ENCODE peak calls at places on chromosomes 2 and 18, in six cellular contexts. One of them, this sample, is unnamed.

GRCh38 chr2:233938676-233939370 is 21.6 kb downstream of the TRPM8 start:
- DNase-seq in AG08395: no peak
- DNase-seq in BJ: no peak
- DNase-seq in A172: no peak
- DNase-seq in activated T-cell treated with anti-CD3 and anti-CD28 coated beads, Interleukin-2, amount 50 U/mL, for 4 hours: no peak
- DNase-seq in transverse colon: no peak
- DNase-seq in this sample: no peak

GRCh38 chr2:64922482-64923384 is 66.5 kb upstream of the SLC1A4 start:
- DNase-seq in A172: no peak
- DNase-seq in activated T-cell treated with anti-CD3 and anti-CD28 coated beads, Interleukin-2, amount 50 U/mL, for 4 hours: no peak
- DNase-seq in BJ: no peak
- DNase-seq in AG08395: no peak
- DNase-seq in transverse colon: no peak
- DNase-seq in this sample: no peak

GRCh38 chr2:238216651-238217184 is 13.2 kb upstream of the ILKAP start:
- DNase-seq in A172: no peak
- DNase-seq in activated T-cell treated with anti-CD3 and anti-CD28 coated beads, Interleukin-2, amount 50 U/mL, for 4 hours: no peak
- DNase-seq in transverse colon: no peak
- DNase-seq in BJ: no peak
- DNase-seq in AG08395: no peak
- DNase-seq in this sample: peak; percentile 84

GRCh38 chr18:54043484-54044256 is 180.8 kb downstream of the MBD2 start:
- DNase-seq in activated T-cell treated with anti-CD3 and anti-CD28 coated beads, Interleukin-2, amount 50 U/mL, for 4 hours: no peak
- DNase-seq in BJ: no peak
- DNase-seq in A172: no peak
- DNase-seq in AG08395: no peak
- DNase-seq in transverse colon: no peak
- DNase-seq in this sample: no peak

GRCh38 chr2:132477436-132477835 is 60.8 kb downstream of the GPR39 start:
- DNase-seq in A172: no peak
- DNase-seq in transverse colon: no peak
- DNase-seq in BJ: peak; percentile 5
- DNase-seq in AG08395: no peak
- DNase-seq in activated T-cell treated with anti-CD3 and anti-CD28 coated beads, Interleukin-2, amount 50 U/mL, for 4 hours: no peak
- DNase-seq in this sample: no peak

GRCh38 chr2:63842149-63843061 is 709 bp downstream of the UGP2 start:
- DNase-seq in A172: peak; percentile 8
- DNase-seq in AG08395: peak; percentile 49
- DNase-seq in BJ: no peak
- DNase-seq in transverse colon: peak; percentile 60
- DNase-seq in activated T-cell treated with anti-CD3 and anti-CD28 coated beads, Interleukin-2, amount 50 U/mL, for 4 hours: no peak
- DNase-seq in this sample: no peak

GRCh38 chr18:48136544-48137353 is 206.3 kb upstream of the SMAD2 start:
- DNase-seq in AG08395: no peak
- DNase-seq in transverse colon: peak; percentile 69
- DNase-seq in BJ: no peak
- DNase-seq in A172: no peak
- DNase-seq in activated T-cell treated with anti-CD3 and anti-CD28 coated beads, Interleukin-2, amount 50 U/mL, for 4 hours: no peak
- DNase-seq in this sample: no peak

GRCh38 chr2:164933751-164934189 is 21.6 kb downstream of the SLC38A11 start:
- DNase-seq in A172: no peak
- DNase-seq in BJ: no peak
- DNase-seq in activated T-cell treated with anti-CD3 and anti-CD28 coated beads, Interleukin-2, amount 50 U/mL, for 4 hours: no peak
- DNase-seq in AG08395: no peak
- DNase-seq in transverse colon: no peak
- DNase-seq in this sample: no peak

GRCh38 chr2:158740127-158740526 is 55.0 kb upstream of the DAPL1 start:
- DNase-seq in activated T-cell treated with anti-CD3 and anti-CD28 coated beads, Interleukin-2, amount 50 U/mL, for 4 hours: no peak
- DNase-seq in AG08395: no peak
- DNase-seq in BJ: no peak
- DNase-seq in transverse colon: no peak
- DNase-seq in A172: no peak
- DNase-seq in this sample: no peak

GRCh38 chr2:215747244-215747620 is 266.1 kb downstream of the MREG start:
- DNase-seq in AG08395: no peak
- DNase-seq in transverse colon: no peak
- DNase-seq in activated T-cell treated with anti-CD3 and anti-CD28 coated beads, Interleukin-2, amount 50 U/mL, for 4 hours: no peak
- DNase-seq in A172: no peak
- DNase-seq in BJ: no peak
- DNase-seq in this sample: no peak

GRCh38 chr2:26172189-26172865 is 561 bp upstream of the GAREM2 start:
- DNase-seq in A172: no peak
- DNase-seq in AG08395: no peak
- DNase-seq in transverse colon: no peak
- DNase-seq in activated T-cell treated with anti-CD3 and anti-CD28 coated beads, Interleukin-2, amount 50 U/mL, for 4 hours: no peak
- DNase-seq in BJ: no peak
- DNase-seq in this sample: no peak

GRCh38 chr2:72916743-72917137 is 579 bp upstream of the EMX1 start:
- DNase-seq in transverse colon: no peak
- DNase-seq in AG08395: no peak
- DNase-seq in activated T-cell treated with anti-CD3 and anti-CD28 coated beads, Interleukin-2, amount 50 U/mL, for 4 hours: no peak
- DNase-seq in BJ: no peak
- DNase-seq in A172: no peak
- DNase-seq in this sample: no peak

GRCh38 chr2:47688561-47688960 is 94.4 kb upstream of the MSH6 start:
- DNase-seq in transverse colon: no peak
- DNase-seq in activated T-cell treated with anti-CD3 and anti-CD28 coated beads, Interleukin-2, amount 50 U/mL, for 4 hours: no peak
- DNase-seq in BJ: no peak
- DNase-seq in A172: no peak
- DNase-seq in AG08395: no peak
- DNase-seq in this sample: no peak

GRCh38 chr18:3054214-3054613 is 41.3 kb upstream of the LPIN2 start:
- DNase-seq in BJ: no peak
- DNase-seq in activated T-cell treated with anti-CD3 and anti-CD28 coated beads, Interleukin-2, amount 50 U/mL, for 4 hours: no peak
- DNase-seq in AG08395: no peak
- DNase-seq in transverse colon: no peak
- DNase-seq in A172: no peak
- DNase-seq in this sample: no peak

GRCh38 chr2:233384017-233384416 is 29.7 kb downstream of the DGKD start:
- DNase-seq in activated T-cell treated with anti-CD3 and anti-CD28 coated beads, Interleukin-2, amount 50 U/mL, for 4 hours: no peak
- DNase-seq in transverse colon: no peak
- DNase-seq in A172: no peak
- DNase-seq in BJ: no peak
- DNase-seq in AG08395: no peak
- DNase-seq in this sample: no peak

GRCh38 chr2:7744827-7745226 is 827.6 kb downstream of the RNF144A start:
- DNase-seq in BJ: no peak
- DNase-seq in AG08395: no peak
- DNase-seq in A172: no peak
- DNase-seq in transverse colon: peak; percentile 35
- DNase-seq in activated T-cell treated with anti-CD3 and anti-CD28 coated beads, Interleukin-2, amount 50 U/mL, for 4 hours: peak; percentile 15
- DNase-seq in this sample: no peak

GRCh38 chr2:240893363-240893828 is 2.6 kb downstream of the MAB21L4 start:
- DNase-seq in AG08395: peak; percentile 60
- DNase-seq in BJ: no peak
- DNase-seq in transverse colon: no peak
- DNase-seq in A172: peak; percentile 75
- DNase-seq in activated T-cell treated with anti-CD3 and anti-CD28 coated beads, Interleukin-2, amount 50 U/mL, for 4 hours: no peak
- DNase-seq in this sample: no peak

GRCh38 chr2:216559625-216560156 is 61.0 kb downstream of the RPL37A start:
- DNase-seq in activated T-cell treated with anti-CD3 and anti-CD28 coated beads, Interleukin-2, amount 50 U/mL, for 4 hours: no peak
- DNase-seq in AG08395: peak; percentile 50
- DNase-seq in transverse colon: no peak
- DNase-seq in A172: no peak
- DNase-seq in BJ: no peak
- DNase-seq in this sample: no peak

GRCh38 chr2:42328148-42328833 is 32.7 kb downstream of the COX7A2L start:
- DNase-seq in activated T-cell treated with anti-CD3 and anti-CD28 coated beads, Interleukin-2, amount 50 U/mL, for 4 hours: no peak
- DNase-seq in transverse colon: no peak
- DNase-seq in AG08395: peak; percentile 31
- DNase-seq in A172: peak; percentile 29
- DNase-seq in BJ: no peak
- DNase-seq in this sample: no peak

GRCh38 chr2:191625016-191625415 is 52.9 kb upstream of the NABP1 start:
- DNase-seq in AG08395: no peak
- DNase-seq in BJ: no peak
- DNase-seq in activated T-cell treated with anti-CD3 and anti-CD28 coated beads, Interleukin-2, amount 50 U/mL, for 4 hours: peak; percentile 38
- DNase-seq in transverse colon: no peak
- DNase-seq in A172: peak; percentile 86
- DNase-seq in this sample: no peak

GRCh38 chr2:120594856-120595685 is 140.6 kb upstream of the GLI2 start:
- DNase-seq in A172: peak; percentile 66
- DNase-seq in activated T-cell treated with anti-CD3 and anti-CD28 coated beads, Interleukin-2, amount 50 U/mL, for 4 hours: no peak
- DNase-seq in transverse colon: peak; percentile 43
- DNase-seq in AG08395: no peak
- DNase-seq in BJ: no peak
- DNase-seq in this sample: no peak

GRCh38 chr2:227503433-227504406 is 31.8 kb downstream of the AGFG1 start:
- DNase-seq in A172: peak; percentile 90
- DNase-seq in activated T-cell treated with anti-CD3 and anti-CD28 coated beads, Interleukin-2, amount 50 U/mL, for 4 hours: no peak
- DNase-seq in BJ: no peak
- DNase-seq in transverse colon: peak; percentile 60
- DNase-seq in AG08395: peak; percentile 85
- DNase-seq in this sample: peak; percentile 35

GRCh38 chr2:65182570-65182969 is 45.1 kb upstream of the ACTR2 start:
- DNase-seq in activated T-cell treated with anti-CD3 and anti-CD28 coated beads, Interleukin-2, amount 50 U/mL, for 4 hours: no peak
- DNase-seq in transverse colon: no peak
- DNase-seq in A172: no peak
- DNase-seq in AG08395: no peak
- DNase-seq in BJ: no peak
- DNase-seq in this sample: no peak

GRCh38 chr2:189134485-189134884 is 45.1 kb downstream of the COL5A2 start:
- DNase-seq in activated T-cell treated with anti-CD3 and anti-CD28 coated beads, Interleukin-2, amount 50 U/mL, for 4 hours: no peak
- DNase-seq in AG08395: no peak
- DNase-seq in A172: no peak
- DNase-seq in BJ: no peak
- DNase-seq in transverse colon: no peak
- DNase-seq in this sample: no peak

GRCh38 chr2:172230783-172231446 is 128.2 kb upstream of the DLX2 start:
- DNase-seq in activated T-cell treated with anti-CD3 and anti-CD28 coated beads, Interleukin-2, amount 50 U/mL, for 4 hours: no peak
- DNase-seq in AG08395: no peak
- DNase-seq in A172: peak; percentile 89
- DNase-seq in transverse colon: no peak
- DNase-seq in BJ: no peak
- DNase-seq in this sample: peak; percentile 28

GRCh38 chr2:233980955-233981555 is 63.9 kb downstream of the TRPM8 start:
- DNase-seq in AG08395: no peak
- DNase-seq in transverse colon: no peak
- DNase-seq in A172: no peak
- DNase-seq in activated T-cell treated with anti-CD3 and anti-CD28 coated beads, Interleukin-2, amount 50 U/mL, for 4 hours: no peak
- DNase-seq in BJ: no peak
- DNase-seq in this sample: no peak

GRCh38 chr2:206004004-206004693 is 81.8 kb downstream of the INO80D start:
- DNase-seq in BJ: no peak
- DNase-seq in transverse colon: peak; percentile 38
- DNase-seq in activated T-cell treated with anti-CD3 and anti-CD28 coated beads, Interleukin-2, amount 50 U/mL, for 4 hours: no peak
- DNase-seq in A172: peak; percentile 27
- DNase-seq in AG08395: no peak
- DNase-seq in this sample: no peak

GRCh38 chr18:47979611-47980200 is 49.2 kb upstream of the SMAD2 start:
- DNase-seq in transverse colon: no peak
- DNase-seq in AG08395: no peak
- DNase-seq in BJ: no peak
- DNase-seq in activated T-cell treated with anti-CD3 and anti-CD28 coated beads, Interleukin-2, amount 50 U/mL, for 4 hours: no peak
- DNase-seq in A172: no peak
- DNase-seq in this sample: no peak

GRCh38 chr18:61831071-61831470 is 61.7 kb downstream of the RNF152 start:
- DNase-seq in activated T-cell treated with anti-CD3 and anti-CD28 coated beads, Interleukin-2, amount 50 U/mL, for 4 hours: no peak
- DNase-seq in AG08395: no peak
- DNase-seq in BJ: no peak
- DNase-seq in transverse colon: no peak
- DNase-seq in A172: no peak
- DNase-seq in this sample: no peak

GRCh38 chr2:191641609-191642008 is 36.3 kb upstream of the NABP1 start:
- DNase-seq in transverse colon: no peak
- DNase-seq in BJ: no peak
- DNase-seq in activated T-cell treated with anti-CD3 and anti-CD28 coated beads, Interleukin-2, amount 50 U/mL, for 4 hours: no peak
- DNase-seq in A172: no peak
- DNase-seq in AG08395: no peak
- DNase-seq in this sample: no peak

GRCh38 chr2:20648831-20649230 is 2.1 kb downstream of the HS1BP3 start:
- DNase-seq in AG08395: no peak
- DNase-seq in BJ: no peak
- DNase-seq in transverse colon: no peak
- DNase-seq in A172: no peak
- DNase-seq in activated T-cell treated with anti-CD3 and anti-CD28 coated beads, Interleukin-2, amount 50 U/mL, for 4 hours: no peak
- DNase-seq in this sample: no peak

GRCh38 chr2:11559066-11559785 is 25.4 kb downstream of the GREB1 start:
- DNase-seq in activated T-cell treated with anti-CD3 and anti-CD28 coated beads, Interleukin-2, amount 50 U/mL, for 4 hours: no peak
- DNase-seq in transverse colon: no peak
- DNase-seq in AG08395: no peak
- DNase-seq in A172: no peak
- DNase-seq in BJ: no peak
- DNase-seq in this sample: no peak

GRCh38 chr2:164785447-164785846 is 56.2 kb downstream of the COBLL1 start:
- DNase-seq in transverse colon: no peak
- DNase-seq in BJ: peak; percentile 60
- DNase-seq in activated T-cell treated with anti-CD3 and anti-CD28 coated beads, Interleukin-2, amount 50 U/mL, for 4 hours: no peak
- DNase-seq in A172: no peak
- DNase-seq in AG08395: peak; percentile 11
- DNase-seq in this sample: no peak

GRCh38 chr18:4455113-4455811 is at the start of gene DLGAP1:
- DNase-seq in AG08395: no peak
- DNase-seq in BJ: no peak
- DNase-seq in A172: no peak
- DNase-seq in activated T-cell treated with anti-CD3 and anti-CD28 coated beads, Interleukin-2, amount 50 U/mL, for 4 hours: no peak
- DNase-seq in transverse colon: peak; percentile 56
- DNase-seq in this sample: peak; percentile 17